ENCODE peak calls at places on chromosomes 16 and 17, in seven cellular contexts. Q is neural progenitor cell, V is mesendoderm, M is IMR-90, D is PC-3, U is fibroblast of lung, Y is neuronal stem cell. A is an unnamed sample.

GRCh38 chr16:49969356-49970030 is 55.5 kb upstream of the CNEP1R1 start:
- DNase-seq in Q (peak), V (no peak), M (no peak), D (no peak), U (peak), Y (no peak), A (no peak)

GRCh38 chr17:49556183-49556943 is 19.3 kb upstream of the NXPH3 start:
- DNase-seq in Q (peak), V (peak), M (peak), D (peak), U (peak), Y (peak), A (peak)

GRCh38 chr17:17420035-17420434 is 56.8 kb upstream of the MED9 start:
- DNase-seq in Q (no peak), V (no peak), M (no peak), D (no peak), U (no peak), Y (no peak), A (no peak)

GRCh38 chr16:1601489-1601888 is 10.4 kb downstream of the IFT140 start:
- DNase-seq in Q (no peak), V (no peak), M (no peak), D (no peak), U (no peak), Y (no peak), A (no peak)

GRCh38 chr17:29664743-29665479 is 42.2 kb upstream of the CORO6 start:
- DNase-seq in Q (no peak), V (no peak), M (peak), D (peak), U (peak), Y (no peak), A (no peak)

GRCh38 chr16:1993731-1994131 is 4.0 kb downstream of the SYNGR3 start:
- DNase-seq in Q (no peak), V (no peak), M (peak), D (peak), U (no peak), Y (no peak), A (no peak)

GRCh38 chr17:48429156-48429555 is 858 bp downstream of the SKAP1 start:
- DNase-seq in Q (no peak), V (peak), M (no peak), D (no peak), U (no peak), Y (no peak), A (peak)

GRCh38 chr17:81422776-81423697 is 27.8 kb downstream of the BAHCC1 start:
- DNase-seq in Q (peak), V (peak), M (peak), D (peak), U (peak), Y (no peak), A (peak)

GRCh38 chr17:74354123-74354522 is 7.5 kb downstream of the BTBD17 start:
- DNase-seq in Q (peak), V (peak), M (no peak), D (peak), U (peak), Y (peak), A (peak)

GRCh38 chr16:48347980-48348379 is 37.2 kb downstream of the SIAH1 start:
- DNase-seq in Q (no peak), V (no peak), M (no peak), D (no peak), U (no peak), Y (no peak), A (no peak)

GRCh38 chr16:82700541-82701240 is 73.9 kb downstream of the CDH13 start:
- DNase-seq in Q (no peak), V (no peak), M (peak), D (no peak), U (peak), Y (no peak), A (no peak)

GRCh38 chr17:22203208-22203715 is 510.9 kb downstream of the KCNJ18 start:
- DNase-seq in Q (no peak), V (no peak), M (no peak), D (no peak), U (no peak), Y (no peak), A (no peak)

GRCh38 chr17:83192161-83192788 is 112.9 kb downstream of the METRNL start:
- DNase-seq in Q (no peak), V (no peak), M (peak), D (no peak), U (peak), Y (no peak), A (no peak)

GRCh38 chr17:82648165-82648668 is at the start of gene WDR45B:
- DNase-seq in Q (peak), V (peak), M (peak), D (peak), U (peak), Y (peak), A (peak)

GRCh38 chr17:59785091-59785799 is 77.8 kb downstream of the VMP1 start:
- DNase-seq in Q (no peak), V (no peak), M (no peak), D (peak), U (no peak), Y (no peak), A (no peak)

GRCh38 chr17:60618080-60618479 is 18.1 kb downstream of the PPM1D start:
- DNase-seq in Q (no peak), V (no peak), M (no peak), D (no peak), U (no peak), Y (no peak), A (no peak)

GRCh38 chr16:81427245-81427644 is 17.4 kb upstream of the CMIP start:
- DNase-seq in Q (no peak), V (no peak), M (no peak), D (no peak), U (no peak), Y (no peak), A (no peak)

GRCh38 chr17:15171433-15172047 is 93.6 kb downstream of the PMP22 start:
- DNase-seq in Q (peak), V (peak), M (peak), D (peak), U (peak), Y (peak), A (peak)

GRCh38 chr17:32264140-32264799 is 1.4 kb upstream of the RHBDL3 start:
- DNase-seq in Q (peak), V (peak), M (no peak), D (no peak), U (no peak), Y (no peak), A (peak)

GRCh38 chr16:87468550-87468949 is 24.3 kb downstream of the ZCCHC14 start:
- DNase-seq in Q (no peak), V (no peak), M (no peak), D (no peak), U (no peak), Y (no peak), A (no peak)

GRCh38 chr16:12572316-12572985 is 231.2 kb downstream of the CPPED1 start:
- DNase-seq in Q (no peak), V (no peak), M (no peak), D (no peak), U (no peak), Y (no peak), A (no peak)

GRCh38 chr16:12573300-12573699 is 230.4 kb downstream of the CPPED1 start:
- DNase-seq in Q (no peak), V (no peak), M (no peak), D (no peak), U (no peak), Y (no peak), A (no peak)

GRCh38 chr16:12574721-12575120 is 229.0 kb downstream of the CPPED1 start:
- DNase-seq in Q (no peak), V (no peak), M (no peak), D (no peak), U (no peak), Y (no peak), A (no peak)

GRCh38 chr16:12575288-12575687 is 228.4 kb downstream of the CPPED1 start:
- DNase-seq in Q (no peak), V (no peak), M (no peak), D (no peak), U (no peak), Y (no peak), A (no peak)

GRCh38 chr16:12573730-12574383 is 229.8 kb downstream of the CPPED1 start:
- DNase-seq in Q (peak), V (peak), M (no peak), D (peak), U (peak), Y (peak), A (peak)
- H3K27ac ChIP-seq in Q (no peak), V (no peak), M (no peak), D (no peak), U (no peak), Y (no peak), A (no peak)

DNA sequence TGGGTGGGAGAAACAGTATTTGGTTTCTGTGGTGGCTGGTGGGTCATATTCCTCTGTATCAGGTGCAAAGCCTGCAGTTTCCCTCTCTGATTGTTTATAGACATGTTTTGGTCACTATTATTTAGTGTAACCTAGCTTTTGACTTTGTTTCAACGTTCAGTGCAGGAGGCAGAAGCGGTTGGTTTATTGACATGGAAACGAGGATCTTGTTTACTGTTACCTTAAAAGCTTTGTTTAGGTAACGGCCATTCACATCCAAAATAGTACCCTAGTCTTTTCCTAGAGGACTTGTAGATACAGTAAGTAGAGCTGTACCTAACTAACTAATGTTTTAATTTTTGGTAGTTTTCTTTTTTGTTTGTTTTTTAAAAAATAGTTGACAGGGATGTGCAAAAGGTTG is 3.5 kb downstream of the MSI2 start:
- DNase-seq in Q (no peak), V (no peak), M (no peak), D (no peak), U (no peak), Y (no peak), A (peak)
- H3K4me3 ChIP-seq in Q (peak), V (no peak), M (no peak), D (no peak), U (no peak), Y (peak), A (peak)

GRCh38 chr16:68992521-68992920 is 112.9 kb upstream of the HAS3 start:
- DNase-seq in Q (no peak), V (no peak), M (peak), D (peak), U (peak), Y (no peak), A (no peak)
- H3K9ac ChIP-seq in Q (no peak), V (no peak), M (no peak), D (peak), U (no peak), Y (no peak), A (no peak)

GRCh38 chr16:76311260-76311659 is 34.1 kb downstream of the CNTNAP4 start:
- DNase-seq in Q (no peak), V (no peak), M (no peak), D (no peak), U (no peak), Y (no peak), A (no peak)

GRCh38 chr16:76309639-76310335 is 32.6 kb downstream of the CNTNAP4 start:
- DNase-seq in Q (no peak), V (peak), M (no peak), D (no peak), U (no peak), Y (no peak), A (no peak)
- H3K27ac ChIP-seq in Q (no peak), V (no peak), M (no peak), D (no peak), U (no peak), Y (no peak), A (no peak)